ENCODE peak calls at places on chromosomes 3 and 15, in seven cellular contexts. L is mucosa of descending colon; R is fibroblast of pulmonary artery; Y is GM23248; U is stimulated activated naive CD8-positive, alpha-beta T cell treated with anti-CD3 and anti-CD28 coated beads, Interleukin-15, amount 100 ng/mL, for 72 hours; C is stimulated activated CD4-positive, alpha-beta T cell treated with anti-CD3 and anti-CD28 coated beads, Interleukin-2, amount 100 ng/mL, for 48 hours; Q is cardiac fibroblast. F is an unnamed sample.

GRCh38 chr15:70793694-70794093 is 30.3 kb upstream of the UACA start:
- DNase-seq in Y (no peak), L (no peak), Q (no peak), R (no peak), C (no peak), U (no peak), F (no peak)

GRCh38 chr15:39657714-39658113 is 76.8 kb downstream of the THBS1 start:
- DNase-seq in Y (peak), L (no peak), R (peak), Q (peak), C (no peak), U (no peak), F (no peak)

GRCh38 chr15:85582076-85582718 is 201.8 kb downstream of the AKAP13 start:
- DNase-seq in L (no peak), Y (peak), U (peak), Q (peak), C (no peak), R (peak), F (peak)

GRCh38 chr3:187551419-187551818 is 118.8 kb downstream of the SST start:
- DNase-seq in U (no peak), R (no peak), C (no peak), L (no peak), Q (peak), Y (peak), F (peak)

GRCh38 chr3:8421267-8421666 is 80.4 kb upstream of the LMCD1 start:
- DNase-seq in U (no peak), L (no peak), Q (no peak), R (no peak), Y (peak), C (no peak), F (no peak)

GRCh38 chr3:56725175-56725574 is 42.1 kb upstream of the TASOR start:
- DNase-seq in C (peak), Y (no peak), Q (no peak), R (no peak), U (peak), L (peak), F (peak)

GRCh38 chr3:15265655-15266509 is 59.8 kb downstream of the CAPN7 start:
- DNase-seq in Q (no peak), U (no peak), L (no peak), Y (no peak), C (no peak), R (no peak), F (no peak)

GRCh38 chr3:102006812-102007485 is 157.6 kb downstream of the NFKBIZ start:
- DNase-seq in Y (peak), L (no peak), Q (peak), C (no peak), R (peak), U (no peak), F (peak)

GRCh38 chr3:115766587-115767492 is 143.5 kb downstream of the GAP43 start:
- DNase-seq in Y (peak), R (peak), Q (peak), C (no peak), U (no peak), L (no peak), F (no peak)

GRCh38 chr15:38904298-38904697 is 339.7 kb upstream of the RASGRP1 start:
- DNase-seq in R (no peak), C (no peak), U (no peak), L (no peak), Q (no peak), Y (no peak), F (no peak)

GRCh38 chr15:57565326-57565725 is 26.4 kb upstream of the MYZAP start:
- DNase-seq in R (peak), Q (no peak), L (peak), C (no peak), Y (no peak), U (peak), F (no peak)

GRCh38 chr3:114841515-114841914 is 305.6 kb downstream of the ZBTB20 start:
- DNase-seq in Y (peak), U (no peak), R (no peak), C (no peak), L (no peak), Q (peak), F (no peak)